ENCODE peak calls at places on chromosome 9, in five cellular contexts. Y is GM12878, X is A549, J is K562, Z is HepG2. F is an unnamed sample.
A peak's percentile ranks its signal among the peaks of the same experiment; 100 is the strongest.

GRCh38 chr9:135343733-135344522 is 135.7 kb upstream of the PPP1R26 start:
- DNase-seq in Y (no peak), X (peak; percentile 73), J (peak; percentile 90), Z (peak; percentile 16), F (peak; percentile 85)

GRCh38 chr9:93064392-93065124 is 6.1 kb downstream of the SUSD3 start:
- DNase-seq in Y (peak; percentile 94), X (no peak), J (peak; percentile 36), Z (no peak), F (no peak)

GRCh38 chr9:21841133-21841532 is 38.7 kb downstream of the MTAP start:
- DNase-seq in Y (no peak), X (no peak), J (no peak), Z (no peak), F (no peak)

GRCh38 chr9:7088598-7088997 is 330.8 kb downstream of the KDM4C start:
- DNase-seq in Y (no peak), X (no peak), J (no peak), Z (no peak), F (no peak)

GRCh38 chr9:115691097-115691496 is 462.5 kb upstream of the PAPPA start:
- DNase-seq in Y (no peak), X (peak; percentile 29), J (no peak), Z (no peak), F (no peak)

GRCh38 chr9:85224301-85224700 is 517.5 kb downstream of the AGTPBP1 start:
- DNase-seq in Y (no peak), X (no peak), J (no peak), Z (no peak), F (no peak)

GRCh38 chr9:133738039-133738805 is at the start of gene SARDH:
- DNase-seq in Y (no peak), X (peak; percentile 55), J (peak; percentile 75), Z (peak; percentile 77), F (peak; percentile 83)

GRCh38 chr9:129486496-129487306 is 134.2 kb downstream of the C9orf50 start:
- DNase-seq in Y (no peak), X (no peak), J (no peak), Z (no peak), F (no peak)

GRCh38 chr9:35847786-35848185 is 18.8 kb downstream of the TMEM8B start:
- DNase-seq in Y (no peak), X (no peak), J (no peak), Z (no peak), F (no peak)

GRCh38 chr9:94948567-94949235 is 222.2 kb downstream of the AOPEP start:
- DNase-seq in Y (no peak), X (no peak), J (no peak), Z (no peak), F (no peak)

GRCh38 chr9:134314039-134314949 is 12.0 kb upstream of the RXRA start:
- DNase-seq in Y (no peak), X (no peak), J (no peak), Z (no peak), F (no peak)

GRCh38 chr9:15936316-15936869 is 383.6 kb downstream of the CCDC171 start:
- DNase-seq in Y (no peak), X (no peak), J (no peak), Z (no peak), F (no peak)

GRCh38 chr9:38119570-38119969 is 50.5 kb upstream of the SHB start:
- DNase-seq in Y (no peak), X (peak; percentile 31), J (no peak), Z (no peak), F (no peak)

GRCh38 chr9:109801484-109801883 is 21.5 kb downstream of the PALM2AKAP2 start:
- DNase-seq in Y (no peak), X (no peak), J (no peak), Z (no peak), F (no peak)

GRCh38 chr9:87277346-87277745 is 220.3 kb upstream of the DAPK1 start:
- DNase-seq in Y (no peak), X (no peak), J (no peak), Z (no peak), F (no peak)

GRCh38 chr9:104094534-104095020 is 468 bp downstream of the SMC2 start:
- DNase-seq in Y (no peak), X (peak; percentile 11), J (no peak), Z (peak; percentile 9), F (no peak)

GRCh38 chr9:134657666-134658377 is 16.2 kb downstream of the COL5A1 start:
- DNase-seq in Y (no peak), X (no peak), J (no peak), Z (no peak), F (no peak)

GRCh38 chr9:137534256-137535119 is 15.7 kb downstream of the PNPLA7 start:
- DNase-seq in Y (no peak), X (peak; percentile 73), J (peak; percentile 61), Z (peak; percentile 81), F (peak; percentile 84)

GRCh38 chr9:93254061-93254481 is 70.1 kb downstream of the WNK2 start:
- DNase-seq in Y (no peak), X (no peak), J (no peak), Z (no peak), F (no peak)

GRCh38 chr9:34123682-34124081 is 2.8 kb downstream of the DCAF12 start:
- DNase-seq in Y (peak; percentile 52), X (no peak), J (no peak), Z (no peak), F (no peak)

GRCh38 chr9:108445431-108446018 is 410.3 kb downstream of the ACTL7B start:
- DNase-seq in Y (no peak), X (no peak), J (no peak), Z (peak; percentile 99), F (no peak)

GRCh38 chr9:93206576-93207155 is 22.7 kb downstream of the WNK2 start:
- DNase-seq in Y (no peak), X (no peak), J (no peak), Z (no peak), F (no peak)

GRCh38 chr9:75775173-75775572 is 115.3 kb upstream of the PCSK5 start:
- DNase-seq in Y (no peak), X (no peak), J (no peak), Z (no peak), F (no peak)

GRCh38 chr9:34928921-34929320 is 29.2 kb upstream of the PHF24 start:
- DNase-seq in Y (no peak), X (no peak), J (no peak), Z (peak; percentile 12), F (no peak)

GRCh38 chr9:137813167-137813566 is 64.4 kb upstream of the CACNA1B start:
- DNase-seq in Y (no peak), X (no peak), J (no peak), Z (no peak), F (no peak)

GRCh38 chr9:88527626-88528025 is 7.4 kb upstream of the NXNL2 start:
- DNase-seq in Y (no peak), X (no peak), J (no peak), Z (no peak), F (no peak)

GRCh38 chr9:88524911-88525310 is 10.1 kb upstream of the NXNL2 start:
- DNase-seq in Y (no peak), X (no peak), J (no peak), Z (no peak), F (no peak)

GRCh38 chr9:88530051-88530450 is 4.9 kb upstream of the NXNL2 start:
- DNase-seq in Y (no peak), X (no peak), J (no peak), Z (peak; percentile 45), F (no peak)

GRCh38 chr9:88529496-88529895 is 5.5 kb upstream of the NXNL2 start:
- DNase-seq in Y (no peak), X (no peak), J (no peak), Z (no peak), F (no peak)

DNA sequence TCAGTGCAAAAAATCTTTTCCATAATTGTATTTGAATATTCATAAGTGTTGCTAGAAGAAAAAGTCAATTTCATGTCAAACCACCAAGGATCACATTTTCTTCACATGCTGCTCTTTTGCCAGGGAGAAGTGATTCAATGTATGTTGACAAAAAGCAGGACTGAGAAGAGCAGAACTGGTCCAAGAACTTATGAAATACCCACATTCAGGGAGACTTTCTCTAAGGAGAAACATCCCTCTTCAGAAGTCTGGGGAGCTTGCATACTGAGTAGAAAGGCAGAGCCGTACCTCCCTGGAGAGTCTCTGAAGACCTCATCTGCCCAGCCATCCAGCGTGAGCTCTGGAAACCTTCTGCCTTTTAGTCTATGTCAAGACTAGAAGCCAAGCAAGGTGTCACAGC is 6.6 kb upstream of the NXNL2 start:
- DNase-seq in Y (no peak), X (no peak), J (no peak), Z (no peak), F (no peak)
- TF ChIP-seq JUNB in Y (no peak), X (no peak), J (no peak), Z (no peak), F (no peak)

DNA sequence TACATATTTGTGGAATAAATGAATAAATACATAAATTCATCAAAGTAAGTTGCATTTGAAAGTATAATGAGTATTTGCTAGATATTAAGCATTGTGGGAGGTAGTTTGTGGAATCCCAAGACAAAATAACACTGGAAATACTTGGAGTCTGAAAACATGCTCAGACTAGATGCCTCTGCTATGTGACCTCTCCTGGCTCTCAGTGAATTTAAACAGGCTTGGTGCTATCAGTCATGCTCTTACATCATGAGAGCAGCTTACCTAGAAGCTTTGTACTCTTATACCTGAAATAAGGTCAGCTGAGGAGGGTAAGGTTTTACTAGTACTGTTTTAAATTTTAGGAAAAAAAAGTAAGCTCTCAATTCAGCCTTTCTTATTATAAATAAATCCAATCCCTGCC is 37.1 kb upstream of the RANBP6 start:
- DNase-seq in Y (no peak), X (no peak), J (no peak), Z (no peak), F (no peak)
- TF ChIP-seq JUNB in Y (no peak), X (no peak), J (no peak), Z (no peak), F (no peak)

DNA sequence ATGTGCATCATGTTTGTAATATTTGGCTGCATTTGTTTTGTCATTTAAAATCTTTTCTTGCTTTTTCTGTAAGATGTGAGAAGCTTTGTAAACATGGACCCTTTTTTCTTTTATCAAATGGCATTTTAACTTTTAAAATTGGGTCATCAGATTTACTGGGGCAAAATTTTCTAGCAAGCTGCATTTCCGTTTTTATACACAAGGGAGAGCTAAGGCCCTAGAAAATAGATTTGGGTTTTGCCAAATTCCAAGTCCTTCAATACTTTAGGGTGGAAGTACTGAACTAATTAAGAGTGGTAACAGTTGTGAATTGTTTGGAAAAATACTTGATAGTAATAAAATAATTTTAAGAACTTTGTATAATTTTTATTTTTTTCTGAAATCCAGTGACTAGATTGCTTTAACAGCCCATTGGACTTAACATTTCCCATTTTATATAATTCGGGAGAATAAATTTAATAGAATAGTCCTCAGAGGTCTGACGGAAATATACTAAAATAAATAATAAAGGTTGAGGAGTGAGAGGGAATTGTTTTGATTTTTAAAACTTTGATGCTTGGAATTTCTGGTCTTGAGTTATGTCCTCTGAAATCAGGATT is 117.4 kb downstream of the SMARCA2 start:
- DNase-seq in Y (no peak), X (peak; percentile 34), J (peak; percentile 7), Z (no peak), F (peak; percentile 76)
- TF ChIP-seq JUNB in Y (no peak), X (no peak), J (no peak), Z (no peak), F (no peak)

GRCh38 chr9:3385871-3386270 is 139.9 kb downstream of the RFX3 start:
- DNase-seq in Y (peak; percentile 63), X (no peak), J (no peak), Z (no peak), F (no peak)

GRCh38 chr9:3386753-3387152 is 139.0 kb downstream of the RFX3 start:
- DNase-seq in Y (no peak), X (no peak), J (no peak), Z (no peak), F (no peak)

DNA sequence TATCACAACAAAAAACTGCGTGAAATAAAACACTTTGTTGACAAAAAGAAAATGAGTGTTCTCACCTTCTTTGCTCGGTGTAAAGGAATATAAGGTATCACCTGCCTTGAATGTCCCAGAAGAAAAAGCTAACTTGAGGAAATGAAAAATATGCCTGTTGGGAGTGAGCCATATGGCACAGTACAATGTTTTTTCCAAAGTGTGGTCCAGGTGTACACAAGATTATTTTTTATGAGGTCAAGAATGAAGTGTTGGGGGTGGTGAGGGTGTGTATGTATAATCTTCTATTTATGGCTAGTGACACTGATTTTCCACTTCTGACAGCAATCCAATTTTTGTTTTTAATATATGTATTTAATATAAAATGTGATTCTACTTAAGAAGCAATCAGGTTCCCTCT is 134.4 kb downstream of the RFX3 start:
- DNase-seq in Y (no peak), X (no peak), J (no peak), Z (no peak), F (no peak)
- TF ChIP-seq JUNB in Y (no peak), X (no peak), J (no peak), Z (no peak), F (no peak)